ENCODE peak calls at places on chromosomes 3 and 15, in five cellular contexts. I is mucosa of descending colon, P is A549, Z is AG10803, D is GM12865. R is an unnamed sample.

GRCh38 chr3:33438284-33438668 is 1.9 kb downstream of the UBP1 start:
- DNase-seq in P (peak), I (peak), D (peak), Z (peak), R (no peak)

GRCh38 chr3:192170659-192171058 is 556.7 kb downstream of the FGF12 start:
- DNase-seq in Z (no peak), P (no peak), D (no peak), I (no peak), R (no peak)

GRCh38 chr15:84606653-84607120 is 5.9 kb downstream of the ZSCAN2 start:
- DNase-seq in D (no peak), I (peak), P (peak), Z (no peak), R (no peak)

GRCh38 chr15:38040615-38041014 is 106.2 kb downstream of the TMCO5A start:
- DNase-seq in P (no peak), I (no peak), D (no peak), Z (peak), R (no peak)

GRCh38 chr15:72182673-72183072 is 14.9 kb downstream of the GRAMD2A start:
- DNase-seq in Z (no peak), P (peak), I (no peak), D (no peak), R (no peak)

GRCh38 chr3:178475062-178475461 is 61.2 kb upstream of the KCNMB2 start:
- DNase-seq in Z (no peak), P (no peak), D (peak), I (no peak), R (no peak)

GRCh38 chr3:67819447-67819846 is 165.0 kb upstream of the SUCLG2 start:
- DNase-seq in D (no peak), P (peak), I (peak), Z (no peak), R (no peak)

GRCh38 chr3:50626406-50626805 is 9.5 kb downstream of the MAPKAPK3 start:
- DNase-seq in Z (no peak), P (no peak), I (no peak), D (no peak), R (no peak)

GRCh38 chr3:126305427-126305826 is 51.8 kb downstream of the KLF15 start:
- DNase-seq in P (no peak), Z (peak), D (no peak), I (no peak), R (no peak)

GRCh38 chr3:40971191-40972168 is 227.8 kb upstream of the CTNNB1 start:
- DNase-seq in P (peak), I (peak), D (peak), Z (peak), R (peak)

GRCh38 chr3:52315977-52316764 is at the start of gene DNAH1:
- DNase-seq in I (no peak), D (no peak), P (no peak), Z (no peak), R (no peak)

GRCh38 chr3:52319921-52320595 is 3.9 kb downstream of the DNAH1 start:
- DNase-seq in I (no peak), Z (no peak), P (no peak), D (no peak), R (no peak)

GRCh38 chr3:52317178-52317577 is 1.1 kb downstream of the DNAH1 start:
- DNase-seq in Z (no peak), P (no peak), I (peak), D (no peak), R (no peak)

GRCh38 chr3:52317601-52318000 is 1.5 kb downstream of the DNAH1 start:
- DNase-seq in D (peak), I (peak), P (no peak), Z (peak), R (no peak)

DNA sequence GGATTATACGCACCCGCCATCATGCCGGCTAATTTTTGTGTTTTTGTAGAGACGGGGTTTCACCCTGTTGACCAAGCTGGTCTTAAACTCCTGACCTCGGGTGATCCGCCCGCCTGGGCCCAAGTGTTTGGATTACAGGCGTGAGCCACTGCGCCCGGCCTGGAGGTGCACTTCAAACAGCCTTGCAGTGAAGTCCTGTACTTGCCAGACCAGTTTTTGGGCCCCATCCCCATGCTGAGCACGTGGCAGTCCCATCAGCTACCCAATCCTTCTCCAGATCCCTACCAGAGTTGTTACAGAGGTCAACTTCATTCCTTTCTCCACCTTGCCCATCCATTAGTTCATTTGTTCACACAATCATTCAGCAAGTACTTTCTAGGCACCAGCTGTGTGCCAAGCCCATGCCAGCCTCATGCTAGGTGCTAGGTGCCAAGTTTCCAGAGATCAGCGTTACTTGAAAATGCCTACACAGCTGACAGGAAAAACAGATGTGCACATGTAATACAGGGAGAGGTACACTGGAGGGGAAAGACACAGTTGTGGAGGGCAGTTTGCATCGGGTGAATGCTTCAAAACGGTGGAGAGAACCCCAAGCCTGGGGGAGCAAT is 2.2 kb downstream of the DNAH1 start:
- DNase-seq in I (no peak), D (no peak), Z (no peak), P (no peak), R (no peak)
- H3K4me3 ChIP-seq in I (no peak), D (no peak), Z (no peak), P (no peak), R (no peak)

GRCh38 chr3:131491084-131491483 is 11.7 kb downstream of the MRPL3 start:
- DNase-seq in I (no peak), P (no peak), Z (no peak), D (no peak), R (no peak)

GRCh38 chr3:131480116-131480515 is 22.7 kb downstream of the MRPL3 start:
- DNase-seq in Z (no peak), P (no peak), D (no peak), I (no peak), R (no peak)

GRCh38 chr3:131485116-131485515 is 17.7 kb downstream of the MRPL3 start:
- DNase-seq in I (no peak), D (no peak), Z (peak), P (no peak), R (no peak)
- H3K4me3 ChIP-seq in I (no peak), D (no peak), Z (no peak), P (no peak), R (no peak)

GRCh38 chr15:65935391-65935790 is 66.1 kb downstream of the RAB11A start:
- DNase-seq in I (no peak), P (no peak), Z (no peak), D (no peak), R (no peak)
- H3K4me3 ChIP-seq in I (no peak), P (no peak), Z (no peak), D (no peak), R (no peak)

GRCh38 chr3:195259146-195259563 is 11.8 kb downstream of the XXYLT1 start:
- DNase-seq in I (no peak), Z (peak), P (peak), D (no peak), R (no peak)
- H3K4me3 ChIP-seq in I (no peak), Z (peak), P (peak), D (peak), R (peak)

DNA sequence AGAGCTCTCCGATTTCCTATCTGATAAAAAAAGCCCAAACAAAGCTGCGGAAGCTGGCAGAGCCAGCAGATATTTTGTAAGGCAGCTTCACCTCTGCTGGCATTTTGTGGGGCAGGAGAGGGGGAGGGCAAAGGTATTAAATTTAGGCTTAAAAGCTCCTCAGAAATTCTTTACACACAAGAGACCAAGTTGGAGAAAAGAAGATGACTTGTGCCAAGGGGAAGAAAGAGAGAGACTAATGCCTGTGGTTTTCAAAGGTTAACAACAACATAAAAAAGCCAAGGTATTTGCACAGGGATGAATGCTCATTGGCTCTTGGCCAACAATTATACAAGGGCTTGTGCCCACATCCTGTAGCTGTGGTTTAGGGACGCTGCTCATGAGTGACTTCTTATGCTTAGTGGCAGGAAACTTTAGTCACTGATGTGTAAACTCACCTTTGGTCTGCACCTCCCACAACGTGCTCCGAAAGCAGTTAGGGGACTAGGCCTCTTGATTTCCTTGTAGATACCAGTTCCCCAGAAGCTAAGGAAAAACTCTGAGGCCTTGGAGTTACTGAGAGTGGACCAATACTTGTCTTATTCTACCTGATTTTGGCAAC is 152.9 kb downstream of the TPRG1 start:
- DNase-seq in D (peak), P (peak), I (peak), Z (peak), R (peak)
- H3K4me3 ChIP-seq in D (no peak), P (no peak), I (no peak), Z (no peak), R (no peak)

GRCh38 chr3:153072382-153072781 is 89.6 kb upstream of the RAP2B start:
- DNase-seq in P (no peak), Z (no peak), D (no peak), I (no peak), R (no peak)
- H3K4me3 ChIP-seq in P (no peak), Z (no peak), D (no peak), I (no peak), R (no peak)

GRCh38 chr15:31106495-31107300 is 5.2 kb upstream of the TRPM1 start:
- DNase-seq in Z (peak), D (no peak), I (no peak), P (no peak), R (no peak)
- H3K4me3 ChIP-seq in Z (no peak), D (no peak), I (no peak), P (no peak), R (no peak)

GRCh38 chr3:112633191-112633590 is 7.8 kb downstream of the CCDC80 start:
- DNase-seq in D (no peak), I (no peak), Z (no peak), P (no peak), R (no peak)
- H3K4me3 ChIP-seq in D (no peak), I (no peak), Z (peak), P (no peak), R (no peak)

GRCh38 chr3:171464462-171464861 is 4.3 kb upstream of the TNIK start:
- DNase-seq in I (no peak), Z (no peak), P (no peak), D (no peak), R (no peak)

GRCh38 chr3:171461087-171461917 is 1.1 kb upstream of the TNIK start:
- DNase-seq in P (peak), Z (peak), I (no peak), D (peak), R (no peak)

GRCh38 chr3:171459942-171460225 is 321 bp downstream of the TNIK start:
- DNase-seq in Z (no peak), P (no peak), D (no peak), I (peak), R (no peak)

GRCh38 chr3:171460226-171461086 is at the start of gene TNIK:
- DNase-seq in D (peak), Z (peak), I (peak), P (peak), R (peak)

GRCh38 chr3:171462224-171462623 is 2.0 kb upstream of the TNIK start:
- DNase-seq in D (peak), P (no peak), I (no peak), Z (no peak), R (no peak)
- H3K4me3 ChIP-seq in D (peak), P (no peak), I (no peak), Z (no peak), R (peak)

R was measured in GM12864.